ENCODE peak calls at places on chromosomes 5 and 9, in eight cellular contexts. One of them, this sample, is unnamed.

GRCh38 chr5:52893105-52893504 is 96.0 kb upstream of the ITGA2 start:
- DNase-seq in A549: no peak
- DNase-seq in sigmoid colon: no peak
- DNase-seq in ovary: no peak
- DNase-seq in H54: no peak
- DNase-seq in endothelial cell of umbilical vein: peak
- DNase-seq in prostate gland: no peak
- DNase-seq in K562: no peak
- DNase-seq in this sample: no peak

GRCh38 chr5:172766287-172767104 is 4.5 kb downstream of the DUSP1 start:
- DNase-seq in A549: no peak
- DNase-seq in sigmoid colon: peak
- DNase-seq in ovary: peak
- DNase-seq in H54: no peak
- DNase-seq in endothelial cell of umbilical vein: peak
- DNase-seq in prostate gland: peak
- DNase-seq in K562: no peak
- DNase-seq in this sample: no peak

GRCh38 chr5:177378884-177379883 is 5.0 kb upstream of the SLC34A1 start:
- DNase-seq in A549: peak
- DNase-seq in sigmoid colon: no peak
- DNase-seq in ovary: no peak
- DNase-seq in H54: peak
- DNase-seq in endothelial cell of umbilical vein: no peak
- DNase-seq in prostate gland: no peak
- DNase-seq in K562: peak
- DNase-seq in this sample: peak

GRCh38 chr5:122121782-122122465 is 7.4 kb upstream of the ZNF474 start:
- DNase-seq in A549: no peak
- DNase-seq in sigmoid colon: no peak
- DNase-seq in ovary: no peak
- DNase-seq in H54: no peak
- DNase-seq in endothelial cell of umbilical vein: no peak
- DNase-seq in prostate gland: no peak
- DNase-seq in K562: peak
- DNase-seq in this sample: no peak

GRCh38 chr5:81554647-81555046 is 160.7 kb upstream of the ACOT12 start:
- DNase-seq in A549: no peak
- DNase-seq in sigmoid colon: no peak
- DNase-seq in ovary: no peak
- DNase-seq in H54: no peak
- DNase-seq in endothelial cell of umbilical vein: no peak
- DNase-seq in prostate gland: no peak
- DNase-seq in K562: no peak
- DNase-seq in this sample: no peak

GRCh38 chr5:171312129-171312819 is 3.2 kb downstream of the TLX3 start:
- DNase-seq in A549: no peak
- DNase-seq in sigmoid colon: no peak
- DNase-seq in ovary: no peak
- DNase-seq in H54: no peak
- DNase-seq in endothelial cell of umbilical vein: no peak
- DNase-seq in prostate gland: no peak
- DNase-seq in K562: no peak
- DNase-seq in this sample: peak

GRCh38 chr5:2482778-2483177 is 268.7 kb downstream of the IRX2 start:
- DNase-seq in A549: no peak
- DNase-seq in sigmoid colon: no peak
- DNase-seq in ovary: no peak
- DNase-seq in H54: no peak
- DNase-seq in endothelial cell of umbilical vein: no peak
- DNase-seq in prostate gland: no peak
- DNase-seq in K562: no peak
- DNase-seq in this sample: no peak

GRCh38 chr5:133353741-133354140 is 258.6 kb downstream of the FSTL4 start:
- DNase-seq in A549: no peak
- DNase-seq in sigmoid colon: no peak
- DNase-seq in ovary: no peak
- DNase-seq in H54: no peak
- DNase-seq in endothelial cell of umbilical vein: no peak
- DNase-seq in prostate gland: no peak
- DNase-seq in K562: no peak
- DNase-seq in this sample: no peak

GRCh38 chr5:78753093-78753531 is 104.5 kb upstream of the LHFPL2 start:
- DNase-seq in A549: no peak
- DNase-seq in sigmoid colon: no peak
- DNase-seq in ovary: no peak
- DNase-seq in H54: peak
- DNase-seq in endothelial cell of umbilical vein: no peak
- DNase-seq in prostate gland: no peak
- DNase-seq in K562: no peak
- DNase-seq in this sample: no peak

GRCh38 chr5:132487095-132487428 is 3.5 kb downstream of the IRF1 start:
- DNase-seq in A549: no peak
- DNase-seq in sigmoid colon: peak
- DNase-seq in ovary: no peak
- DNase-seq in H54: no peak
- DNase-seq in endothelial cell of umbilical vein: no peak
- DNase-seq in prostate gland: no peak
- DNase-seq in K562: no peak
- DNase-seq in this sample: no peak

GRCh38 chr5:87169300-87169991 is 98.2 kb upstream of the RASA1 start:
- DNase-seq in A549: no peak
- DNase-seq in sigmoid colon: no peak
- DNase-seq in ovary: no peak
- DNase-seq in H54: no peak
- DNase-seq in endothelial cell of umbilical vein: peak
- DNase-seq in prostate gland: no peak
- DNase-seq in K562: no peak
- DNase-seq in this sample: no peak

GRCh38 chr5:74903165-74903787 is 37.1 kb upstream of the FAM169A start:
- DNase-seq in A549: peak
- DNase-seq in sigmoid colon: no peak
- DNase-seq in ovary: no peak
- DNase-seq in H54: no peak
- DNase-seq in endothelial cell of umbilical vein: no peak
- DNase-seq in prostate gland: peak
- DNase-seq in K562: no peak
- DNase-seq in this sample: no peak

GRCh38 chr9:8287501-8287900 is 487.9 kb upstream of the DMAC1 start:
- DNase-seq in A549: no peak
- DNase-seq in sigmoid colon: no peak
- DNase-seq in ovary: no peak
- DNase-seq in H54: no peak
- DNase-seq in endothelial cell of umbilical vein: no peak
- DNase-seq in prostate gland: no peak
- DNase-seq in K562: no peak
- DNase-seq in this sample: no peak

GRCh38 chr5:164002214-164002613 is 496.8 kb downstream of the MAT2B start:
- DNase-seq in A549: no peak
- DNase-seq in sigmoid colon: no peak
- DNase-seq in ovary: no peak
- DNase-seq in H54: no peak
- DNase-seq in endothelial cell of umbilical vein: peak
- DNase-seq in prostate gland: no peak
- DNase-seq in K562: no peak
- DNase-seq in this sample: no peak

GRCh38 chr5:134506054-134507039 is 19.1 kb upstream of the JADE2 start:
- DNase-seq in A549: peak
- DNase-seq in sigmoid colon: peak
- DNase-seq in ovary: no peak
- DNase-seq in H54: peak
- DNase-seq in endothelial cell of umbilical vein: no peak
- DNase-seq in prostate gland: peak
- DNase-seq in K562: peak
- DNase-seq in this sample: no peak

GRCh38 chr5:103234239-103234975 is 24.2 kb upstream of the MACIR start:
- DNase-seq in A549: no peak
- DNase-seq in sigmoid colon: no peak
- DNase-seq in ovary: no peak
- DNase-seq in H54: no peak
- DNase-seq in endothelial cell of umbilical vein: no peak
- DNase-seq in prostate gland: no peak
- DNase-seq in K562: no peak
- DNase-seq in this sample: no peak

GRCh38 chr9:14303110-14303509 is 10.8 kb downstream of the NFIB start:
- DNase-seq in A549: no peak
- DNase-seq in sigmoid colon: no peak
- DNase-seq in ovary: no peak
- DNase-seq in H54: no peak
- DNase-seq in endothelial cell of umbilical vein: no peak
- DNase-seq in prostate gland: no peak
- DNase-seq in K562: no peak
- DNase-seq in this sample: no peak

GRCh38 chr5:115456056-115456455 is 88.5 kb downstream of the FEM1C start:
- DNase-seq in A549: no peak
- DNase-seq in sigmoid colon: no peak
- DNase-seq in ovary: no peak
- DNase-seq in H54: no peak
- DNase-seq in endothelial cell of umbilical vein: no peak
- DNase-seq in prostate gland: no peak
- DNase-seq in K562: no peak
- DNase-seq in this sample: no peak

GRCh38 chr9:2127486-2127885 is 112.3 kb downstream of the SMARCA2 start:
- DNase-seq in A549: no peak
- DNase-seq in sigmoid colon: no peak
- DNase-seq in ovary: no peak
- DNase-seq in H54: no peak
- DNase-seq in endothelial cell of umbilical vein: no peak
- DNase-seq in prostate gland: no peak
- DNase-seq in K562: no peak
- DNase-seq in this sample: no peak

GRCh38 chr5:652023-652515 is 39.9 kb downstream of the CEP72 start:
- DNase-seq in A549: no peak
- DNase-seq in sigmoid colon: peak
- DNase-seq in ovary: no peak
- DNase-seq in H54: no peak
- DNase-seq in endothelial cell of umbilical vein: no peak
- DNase-seq in prostate gland: no peak
- DNase-seq in K562: no peak
- DNase-seq in this sample: no peak

GRCh38 chr5:52725065-52725746 is 62.5 kb upstream of the ITGA1 start:
- DNase-seq in A549: no peak
- DNase-seq in sigmoid colon: no peak
- DNase-seq in ovary: no peak
- DNase-seq in H54: no peak
- DNase-seq in endothelial cell of umbilical vein: no peak
- DNase-seq in prostate gland: peak
- DNase-seq in K562: no peak
- DNase-seq in this sample: no peak

DNA sequence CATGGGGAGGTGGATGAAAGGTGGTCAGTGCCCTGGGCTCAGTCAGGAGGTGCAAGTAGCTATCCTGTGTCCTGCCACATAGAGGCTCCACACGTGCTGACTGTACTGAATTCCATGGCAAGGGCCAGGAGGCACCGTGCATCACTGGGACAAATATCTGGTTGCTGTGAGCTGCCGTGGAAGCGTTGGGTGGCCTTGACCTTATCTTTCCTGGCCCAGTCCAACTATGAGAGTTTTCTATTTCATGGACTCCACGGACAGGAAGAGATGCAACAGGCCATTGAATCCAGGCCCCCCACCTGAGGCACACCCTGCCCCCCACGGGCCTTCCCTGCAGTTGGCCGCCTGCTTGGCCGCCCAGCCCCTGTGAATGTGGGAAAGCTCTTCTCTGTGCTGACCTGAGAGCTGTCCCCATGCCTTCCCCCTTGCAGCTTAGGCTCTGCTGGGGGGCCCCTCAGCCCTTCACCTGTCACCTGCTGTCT is 1.7 kb downstream of the GRHPR start:
- DNase-seq in A549: no peak
- DNase-seq in sigmoid colon: no peak
- DNase-seq in ovary: no peak
- DNase-seq in H54: no peak
- DNase-seq in endothelial cell of umbilical vein: no peak
- DNase-seq in prostate gland: no peak
- DNase-seq in K562: no peak
- DNase-seq in this sample: no peak
- TF ChIP-seq POLR2A in A549: no peak
- TF ChIP-seq POLR2A in sigmoid colon: no peak
- TF ChIP-seq POLR2A in ovary: no peak
- TF ChIP-seq POLR2A in H54: no peak
- TF ChIP-seq POLR2A in endothelial cell of umbilical vein: no peak
- TF ChIP-seq POLR2A in prostate gland: no peak
- TF ChIP-seq POLR2A in K562: no peak
- TF ChIP-seq POLR2A in this sample: no peak

GRCh38 chr5:6713274-6714181 is at the start of gene TENT4A:
- DNase-seq in A549: peak
- DNase-seq in sigmoid colon: no peak
- DNase-seq in ovary: peak
- DNase-seq in H54: no peak
- DNase-seq in endothelial cell of umbilical vein: no peak
- DNase-seq in prostate gland: no peak
- DNase-seq in K562: peak
- DNase-seq in this sample: peak
- TF ChIP-seq POLR2A in A549: peak
- TF ChIP-seq POLR2A in sigmoid colon: no peak
- TF ChIP-seq POLR2A in ovary: no peak
- TF ChIP-seq POLR2A in H54: no peak
- TF ChIP-seq POLR2A in endothelial cell of umbilical vein: no peak
- TF ChIP-seq POLR2A in prostate gland: no peak
- TF ChIP-seq POLR2A in K562: no peak
- TF ChIP-seq POLR2A in this sample: no peak

GRCh38 chr5:43121565-43122484 is 1.1 kb downstream of the ZNF131 start:
- DNase-seq in A549: peak
- DNase-seq in sigmoid colon: no peak
- DNase-seq in ovary: peak
- DNase-seq in H54: peak
- DNase-seq in endothelial cell of umbilical vein: peak
- DNase-seq in prostate gland: peak
- DNase-seq in K562: peak
- DNase-seq in this sample: peak
- TF ChIP-seq POLR2A in A549: peak
- TF ChIP-seq POLR2A in sigmoid colon: peak
- TF ChIP-seq POLR2A in ovary: no peak
- TF ChIP-seq POLR2A in H54: peak
- TF ChIP-seq POLR2A in endothelial cell of umbilical vein: no peak
- TF ChIP-seq POLR2A in prostate gland: peak
- TF ChIP-seq POLR2A in K562: peak
- TF ChIP-seq POLR2A in this sample: peak

DNA sequence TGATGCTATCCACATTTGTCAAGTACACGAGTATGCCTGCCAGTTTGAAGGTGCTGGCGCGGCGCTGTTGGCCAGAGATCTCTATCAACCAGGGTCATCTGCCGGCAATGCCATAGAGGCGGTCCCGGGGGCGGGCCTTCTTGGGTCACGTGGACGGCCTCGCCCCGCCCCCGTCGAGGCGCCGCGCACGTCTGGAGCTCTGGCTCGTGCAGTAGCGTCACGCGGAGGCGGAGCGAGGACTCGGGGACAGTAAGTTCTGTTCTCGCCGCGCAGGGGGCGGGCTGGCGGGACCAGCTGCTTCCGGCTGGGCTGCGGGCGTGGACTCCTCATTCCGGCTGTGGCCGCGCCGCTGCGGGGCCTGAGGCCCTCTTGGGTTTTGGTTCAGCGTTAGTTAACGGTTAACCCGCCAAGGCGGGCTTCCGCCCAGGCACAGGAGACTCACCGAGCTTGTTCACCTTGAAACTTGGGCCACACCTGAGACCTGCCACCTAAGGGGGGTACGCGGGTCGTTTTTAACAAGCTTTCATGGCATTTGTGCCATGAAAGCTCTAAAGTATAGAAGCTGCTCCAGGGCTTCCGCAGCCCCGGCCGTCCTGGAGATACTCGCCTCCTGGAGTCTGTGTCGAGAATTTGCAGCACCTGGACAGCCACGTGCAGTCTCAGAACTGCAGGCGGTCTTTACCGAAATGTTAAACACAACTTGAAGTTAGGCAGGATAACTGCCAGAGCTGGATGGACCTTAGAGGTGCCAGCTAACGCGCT is at the start of gene RFESD:
- DNase-seq in A549: peak
- DNase-seq in sigmoid colon: peak
- DNase-seq in ovary: peak
- DNase-seq in H54: peak
- DNase-seq in endothelial cell of umbilical vein: peak
- DNase-seq in prostate gland: peak
- DNase-seq in K562: peak
- DNase-seq in this sample: peak
- TF ChIP-seq POLR2A in A549: peak
- TF ChIP-seq POLR2A in sigmoid colon: peak
- TF ChIP-seq POLR2A in ovary: peak
- TF ChIP-seq POLR2A in H54: peak
- TF ChIP-seq POLR2A in endothelial cell of umbilical vein: peak
- TF ChIP-seq POLR2A in prostate gland: peak
- TF ChIP-seq POLR2A in K562: peak
- TF ChIP-seq POLR2A in this sample: peak